ENCODE peak calls at places on chromosomes 5 and 9, in five cellular contexts. J, C, D, Q and V are unnamed samples.
A peak's percentile ranks its signal among the peaks of the same experiment; 100 is the strongest.

GRCh38 chr9:135683401-135684034 is 15.8 kb downstream of the SOHLH1 start:
- DNase-seq in C (no peak), D (no peak), Q (no peak), J (no peak), V (no peak)

GRCh38 chr5:12214631-12215030 is 310.4 kb upstream of the CTNND2 start:
- DNase-seq in J (no peak), C (no peak), Q (no peak), D (no peak), V (no peak)

GRCh38 chr5:148685520-148686134 is 31.3 kb upstream of the HTR4 start:
- DNase-seq in D (no peak), J (no peak), Q (no peak), C (no peak), V (no peak)

GRCh38 chr5:177958696-177959095 is 37.3 kb downstream of the PROP1 start:
- DNase-seq in J (no peak), C (no peak), D (no peak), Q (no peak), V (no peak)

GRCh38 chr5:58484505-58484904 is 6.7 kb upstream of the GAPT start:
- DNase-seq in Q (no peak), C (peak; percentile 64), J (no peak), D (no peak), V (no peak)

GRCh38 chr5:16619136-16619535 is 2.3 kb upstream of the RETREG1 start:
- DNase-seq in D (no peak), C (no peak), Q (no peak), J (no peak), V (no peak)

GRCh38 chr5:149338364-149338763 is 6.9 kb upstream of the GRPEL2 start:
- DNase-seq in J (no peak), C (no peak), D (peak; percentile 65), Q (no peak), V (no peak)

GRCh38 chr9:26723486-26723885 is 169.1 kb downstream of the CAAP1 start:
- DNase-seq in D (no peak), Q (no peak), C (peak; percentile 4), J (no peak), V (no peak)

GRCh38 chr9:78028926-78029325 is 2.7 kb downstream of the GNAQ start:
- DNase-seq in J (no peak), D (no peak), C (peak; percentile 18), Q (no peak), V (no peak)

GRCh38 chr5:86763914-86764313 is 146.2 kb downstream of the COX7C start:
- DNase-seq in D (no peak), Q (no peak), J (no peak), C (no peak), V (no peak)

GRCh38 chr5:5270958-5271605 is 131.0 kb downstream of the ADAMTS16 start:
- DNase-seq in J (no peak), D (peak; percentile 21), Q (peak; percentile 81), C (no peak), V (no peak)

GRCh38 chr5:115343855-115344254 is 47.4 kb upstream of the CCDC112 start:
- DNase-seq in C (no peak), J (no peak), Q (no peak), D (no peak), V (no peak)

GRCh38 chr9:114149181-114149580 is 6.2 kb upstream of the COL27A1 start:
- DNase-seq in C (no peak), J (no peak), Q (no peak), D (no peak), V (no peak)

GRCh38 chr9:137610944-137611343 is 5.5 kb downstream of the ARRDC1 start:
- DNase-seq in C (no peak), D (no peak), J (no peak), Q (no peak), V (no peak)

GRCh38 chr5:179864686-179865085 is 6.1 kb upstream of the MRNIP start:
- DNase-seq in D (no peak), Q (no peak), J (no peak), C (no peak), V (no peak)